ENCODE peak calls at places on chromosomes 3 and 15, in six cellular contexts. J, Z, O, B, V and W are unnamed samples.

GRCh38 chr15:63122002-63122893 is 587 bp downstream of the LACTB start:
- DNase-seq in J (peak; percentile 87), Z (peak; percentile 86), O (peak; percentile 44), B (peak; percentile 93), V (peak; percentile 94), W (peak; percentile 80)

GRCh38 chr15:52208306-52208946 is 17.2 kb upstream of the GNB5 start:
- DNase-seq in J (peak; percentile 41), Z (peak; percentile 64), O (peak; percentile 49), B (peak; percentile 70), V (peak; percentile 81), W (peak; percentile 17)

GRCh38 chr3:195081242-195081963 is 189.6 kb downstream of the XXYLT1 start:
- DNase-seq in J (no peak), Z (no peak), O (no peak), B (no peak), V (no peak), W (no peak)

GRCh38 chr3:97177242-97177641 is 362.8 kb downstream of the EPHA6 start:
- DNase-seq in J (no peak), Z (no peak), O (no peak), B (no peak), V (no peak), W (no peak)

GRCh38 chr15:40286061-40286532 is 3.2 kb upstream of the ANKRD63 start:
- DNase-seq in J (no peak), Z (no peak), O (no peak), B (no peak), V (no peak), W (no peak)

GRCh38 chr3:14907043-14907966 is 40.1 kb upstream of the NR2C2 start:
- DNase-seq in J (no peak), Z (no peak), O (no peak), B (no peak), V (no peak), W (no peak)

GRCh38 chr15:61715082-61715481 is 345.2 kb downstream of the VPS13C start:
- DNase-seq in J (no peak), Z (peak; percentile 28), O (no peak), B (no peak), V (no peak), W (no peak)

GRCh38 chr3:139746481-139746880 is 68.7 kb upstream of the NMNAT3 start:
- DNase-seq in J (no peak), Z (no peak), O (no peak), B (no peak), V (no peak), W (no peak)

GRCh38 chr3:25558796-25559195 is 105.9 kb downstream of the TOP2B start:
- DNase-seq in J (no peak), Z (no peak), O (no peak), B (no peak), V (no peak), W (no peak)

GRCh38 chr15:79179108-79179561 is 88.6 kb upstream of the RASGRF1 start:
- DNase-seq in J (no peak), Z (no peak), O (no peak), B (no peak), V (peak; percentile 73), W (no peak)

GRCh38 chr3:190073264-190073663 is 47.4 kb downstream of the P3H2 start:
- DNase-seq in J (no peak), Z (no peak), O (no peak), B (no peak), V (no peak), W (no peak)

GRCh38 chr15:80549191-80549590 is 145.0 kb downstream of the ARNT2 start:
- DNase-seq in J (no peak), Z (no peak), O (no peak), B (no peak), V (no peak), W (no peak)

GRCh38 chr15:75775296-75776074 is 62.8 kb upstream of the CSPG4 start:
- DNase-seq in J (no peak), Z (no peak), O (peak; percentile 55), B (no peak), V (no peak), W (no peak)

GRCh38 chr3:99895106-99895705 is 77.5 kb downstream of the CMSS1 start:
- DNase-seq in J (no peak), Z (no peak), O (no peak), B (no peak), V (no peak), W (no peak)

GRCh38 chr3:108408883-108409612 is 101.3 kb downstream of the MYH15 start:
- DNase-seq in J (no peak), Z (no peak), O (no peak), B (no peak), V (no peak), W (no peak)

GRCh38 chr3:30473374-30474051 is 132.9 kb upstream of the TGFBR2 start:
- DNase-seq in J (peak; percentile 61), Z (no peak), O (no peak), B (peak; percentile 84), V (no peak), W (peak; percentile 72)

GRCh38 chr3:34957707-34958106 is 681.6 kb upstream of the ARPP21 start:
- DNase-seq in J (no peak), Z (no peak), O (no peak), B (no peak), V (no peak), W (no peak)

GRCh38 chr3:193055352-193055751 is 137.7 kb upstream of the MB21D2 start:
- DNase-seq in J (no peak), Z (no peak), O (no peak), B (no peak), V (no peak), W (no peak)

GRCh38 chr15:64809649-64810498 is 15.6 kb downstream of the PIF1 start:
- DNase-seq in J (peak; percentile 89), Z (peak; percentile 78), O (peak; percentile 57), B (peak; percentile 93), V (peak; percentile 98), W (peak; percentile 55)

GRCh38 chr3:111616417-111617105 is 21.4 kb upstream of the ZBED2 start:
- DNase-seq in J (no peak), Z (no peak), O (no peak), B (no peak), V (no peak), W (no peak)

GRCh38 chr3:185250247-185250646 is 3.6 kb downstream of the EHHADH start:
- DNase-seq in J (no peak), Z (no peak), O (no peak), B (no peak), V (no peak), W (no peak)

GRCh38 chr3:136350132-136350531 is 100.0 kb downstream of the PCCB start:
- DNase-seq in J (peak; percentile 69), Z (no peak), O (no peak), B (peak; percentile 73), V (no peak), W (peak; percentile 27)

GRCh38 chr3:72632129-72632528 is 216.1 kb downstream of the SHQ1 start:
- DNase-seq in J (no peak), Z (no peak), O (no peak), B (no peak), V (no peak), W (no peak)

GRCh38 chr3:144128117-144128892 is 156.7 kb downstream of the DIPK2A start:
- DNase-seq in J (no peak), Z (no peak), O (no peak), B (no peak), V (no peak), W (no peak)

GRCh38 chr3:144121661-144122060 is 150.0 kb downstream of the DIPK2A start:
- DNase-seq in J (no peak), Z (no peak), O (no peak), B (no peak), V (no peak), W (no peak)

GRCh38 chr3:144127700-144128099 is 156.1 kb downstream of the DIPK2A start:
- DNase-seq in J (no peak), Z (no peak), O (no peak), B (no peak), V (no peak), W (no peak)

GRCh38 chr3:144129536-144130214 is 158.1 kb downstream of the DIPK2A start:
- DNase-seq in J (no peak), Z (no peak), O (no peak), B (no peak), V (no peak), W (no peak)

DNA sequence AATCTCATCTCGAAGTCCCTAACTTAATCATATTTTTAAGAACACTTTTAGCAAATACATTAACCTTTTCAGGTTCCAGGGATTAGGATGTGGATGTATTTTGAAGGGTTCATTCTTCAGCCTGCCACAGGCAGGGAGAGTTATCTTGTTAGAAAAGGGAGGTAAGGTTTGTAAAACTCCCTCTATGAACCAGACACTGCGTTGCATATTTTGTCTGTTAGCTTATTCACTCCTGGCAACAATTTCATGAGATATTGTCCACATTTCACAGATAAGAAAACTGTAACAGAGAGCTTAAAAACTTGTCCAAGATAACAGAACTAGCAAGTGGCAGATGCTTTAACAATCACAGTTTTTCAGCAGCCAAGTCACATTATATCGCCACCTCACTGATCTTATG is 155.4 kb downstream of the DIPK2A start:
- DNase-seq in J (no peak), Z (no peak), O (no peak), B (no peak), V (no peak), W (no peak)
- TF ChIP-seq CTCF in J (no peak), Z (no peak), O (no peak), B (no peak), V (no peak), W (no peak)

GRCh38 chr3:76646921-76647562 is 392.9 kb upstream of the ROBO2 start:
- DNase-seq in J (no peak), Z (no peak), O (no peak), B (no peak), V (no peak), W (no peak)

GRCh38 chr3:76638006-76638405 is 401.9 kb upstream of the ROBO2 start:
- DNase-seq in J (no peak), Z (no peak), O (no peak), B (no peak), V (no peak), W (no peak)

GRCh38 chr3:76645724-76646123 is 394.2 kb upstream of the ROBO2 start:
- DNase-seq in J (no peak), Z (no peak), O (no peak), B (no peak), V (no peak), W (no peak)

GRCh38 chr3:76643620-76644019 is 396.3 kb upstream of the ROBO2 start:
- DNase-seq in J (no peak), Z (no peak), O (no peak), B (no peak), V (no peak), W (no peak)
- TF ChIP-seq POLR2A in J (no peak), Z (no peak), O (no peak), B (no peak), V (no peak), W (no peak)

GRCh38 chr15:93366387-93367100 is 277.5 kb upstream of the RGMA start:
- DNase-seq in J (no peak), Z (no peak), O (no peak), B (no peak), V (no peak), W (no peak)
- H3K4me3 ChIP-seq in J (no peak overlapping the region), Z (no peak overlapping the region), O (no peak overlapping the region), B (no peak overlapping the region), V (no peak overlapping the region), W (no peak overlapping the region)

DNA sequence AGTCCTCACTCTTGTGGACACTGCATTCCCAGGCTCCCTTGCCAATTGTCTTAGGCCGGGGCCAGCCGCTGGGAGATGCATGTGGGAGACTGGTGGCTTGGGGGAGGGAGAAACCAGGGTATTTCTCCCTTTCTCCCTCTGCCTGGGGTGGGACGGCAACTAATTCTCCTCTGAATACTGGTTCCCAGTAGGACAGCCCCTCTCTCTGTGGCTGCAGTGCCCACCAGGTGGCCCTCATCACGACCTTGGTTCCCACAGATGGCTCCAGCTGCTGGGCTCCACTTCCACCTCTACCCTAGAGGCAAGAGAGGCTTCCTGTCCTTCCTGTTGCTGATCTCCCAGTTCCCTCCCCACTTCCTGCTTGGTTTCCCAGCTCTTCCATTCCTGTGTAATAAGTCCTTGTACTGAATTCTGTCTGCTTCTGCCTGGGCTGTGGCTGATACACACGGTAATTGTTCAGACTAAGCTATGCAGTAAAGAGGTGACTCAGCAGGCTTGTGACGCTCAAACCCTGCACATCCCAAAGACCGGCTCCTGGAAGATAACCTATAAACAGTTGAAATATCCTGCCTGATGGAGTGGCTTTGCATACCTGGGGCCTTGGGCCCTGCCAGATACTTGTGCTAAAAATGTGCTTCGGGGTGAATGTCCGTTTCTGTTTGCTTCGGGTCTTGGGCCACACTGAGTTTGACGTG is 20.4 kb upstream of the COPG1 start:
- DNase-seq in J (no peak), Z (no peak), O (no peak), B (no peak), V (no peak), W (no peak)
- TF ChIP-seq CTCF in J (no peak), Z (no peak), O (peak; percentile 20), B (no peak), V (no peak), W (no peak)